ENCODE peak calls at places on chromosomes 6 and 20, in seven cellular contexts. Z is choroid plexus epithelial cell, E is astrocyte of the cerebellum, W is glutamatergic neuron, Q is transverse colon, V is epithelial cell of esophagus, L is neural progenitor cell. N is an unnamed sample.

GRCh38 chr6:68967549-68968300 is 332.6 kb downstream of the ADGRB3 start:
- DNase-seq in Z (peak), W (peak), L (peak), V (peak), Q (peak), E (peak), N (peak)

GRCh38 chr20:32979201-32979998 is 24.8 kb downstream of the SUN5 start:
- DNase-seq in E (no peak), Q (no peak), W (no peak), V (no peak), Z (no peak), L (no peak), N (no peak)

GRCh38 chr6:55898342-55898741 is 23.0 kb upstream of the BMP5 start:
- DNase-seq in V (peak), W (no peak), Q (no peak), L (no peak), E (no peak), Z (peak), N (no peak)

GRCh38 chr6:13203145-13203544 is 125.2 kb downstream of the TBC1D7 start:
- DNase-seq in Q (no peak), Z (no peak), W (no peak), L (no peak), E (no peak), V (no peak), N (no peak)

GRCh38 chr20:45983279-45983743 is 11.3 kb upstream of the ZNF335 start:
- DNase-seq in V (peak), E (no peak), L (no peak), Z (peak), W (no peak), Q (no peak), N (no peak)

GRCh38 chr20:57680934-57681914 is 28.6 kb downstream of the PMEPA1 start:
- DNase-seq in L (no peak), V (no peak), E (no peak), Q (peak), Z (no peak), W (no peak), N (no peak)

GRCh38 chr20:38195521-38195920 is 30.5 kb upstream of the TGM2 start:
- DNase-seq in L (no peak), W (no peak), Z (no peak), Q (no peak), V (no peak), E (no peak), N (no peak)

GRCh38 chr20:33753763-33754162 is 22.0 kb downstream of the ZNF341 start:
- DNase-seq in W (no peak), E (no peak), V (peak), L (no peak), Z (peak), Q (no peak), N (no peak)

GRCh38 chr6:76886900-76887299 is 576.4 kb downstream of the HTR1B start:
- DNase-seq in V (no peak), Z (no peak), E (no peak), L (no peak), Q (no peak), W (peak), N (no peak)

GRCh38 chr6:347951-348859 is 43.3 kb upstream of the IRF4 start:
- DNase-seq in L (no peak), Z (no peak), V (no peak), Q (no peak), E (no peak), W (no peak), N (no peak)

GRCh38 chr20:50032955-50033666 is 50.3 kb downstream of the SNAI1 start:
- DNase-seq in E (no peak), L (no peak), Z (no peak), W (no peak), Q (no peak), V (no peak), N (no peak)

GRCh38 chr6:55069132-55069781 is 105.1 kb upstream of the HCRTR2 start:
- DNase-seq in Z (peak), W (peak), L (peak), Q (peak), E (peak), V (peak), N (peak)

GRCh38 chr6:35642471-35643161 is 46.1 kb downstream of the FKBP5 start:
- DNase-seq in V (no peak), Z (no peak), Q (no peak), W (no peak), E (no peak), L (no peak), N (no peak)

GRCh38 chr6:160391419-160392116 is 43.4 kb downstream of the SLC22A3 start:
- DNase-seq in V (peak), Q (peak), L (no peak), W (no peak), Z (peak), E (no peak), N (no peak)

GRCh38 chr6:30769088-30769852 is 24.9 kb upstream of the IER3 start:
- DNase-seq in W (no peak), Z (peak), E (peak), V (peak), Q (peak), L (peak), N (peak)

GRCh38 chr6:165766457-165766856 is 103.4 kb upstream of the PDE10A start:
- DNase-seq in E (peak), W (no peak), Q (no peak), V (peak), Z (peak), L (no peak), N (no peak)

GRCh38 chr20:17925940-17926300 is 42.7 kb downstream of the SNX5 start:
- DNase-seq in L (no peak), Q (no peak), E (no peak), W (no peak), V (no peak), Z (no peak), N (no peak)

GRCh38 chr6:6686748-6687601 is 98.5 kb downstream of the LY86 start:
- DNase-seq in L (peak), E (no peak), Z (peak), W (peak), V (peak), Q (peak), N (peak)

GRCh38 chr6:71404145-71404966 is 115.7 kb downstream of the OGFRL1 start:
- DNase-seq in Z (peak), V (peak), L (no peak), E (peak), W (no peak), Q (no peak), N (no peak)

GRCh38 chr6:14743465-14744211 is 502.2 kb upstream of the JARID2 start:
- DNase-seq in W (no peak), L (no peak), E (peak), Z (peak), V (peak), Q (peak), N (no peak)

GRCh38 chr6:30136570-30137286 is 788 bp downstream of the TRIM40 start:
- DNase-seq in V (no peak), Q (no peak), W (no peak), Z (no peak), L (no peak), E (no peak), N (no peak)

GRCh38 chr6:22145294-22145693 is 151.5 kb downstream of the PRL start:
- DNase-seq in E (no peak), Q (no peak), Z (no peak), W (no peak), L (no peak), V (no peak), N (no peak)

GRCh38 chr6:46969206-46969605 is 47.5 kb upstream of the ADGRF5 start:
- DNase-seq in V (peak), E (no peak), W (no peak), L (no peak), Q (no peak), Z (no peak), N (no peak)

GRCh38 chr6:136051140-136051775 is 198.9 kb downstream of the MTFR2 start:
- DNase-seq in Z (peak), E (no peak), V (no peak), W (no peak), L (no peak), Q (no peak), N (no peak)

DNA sequence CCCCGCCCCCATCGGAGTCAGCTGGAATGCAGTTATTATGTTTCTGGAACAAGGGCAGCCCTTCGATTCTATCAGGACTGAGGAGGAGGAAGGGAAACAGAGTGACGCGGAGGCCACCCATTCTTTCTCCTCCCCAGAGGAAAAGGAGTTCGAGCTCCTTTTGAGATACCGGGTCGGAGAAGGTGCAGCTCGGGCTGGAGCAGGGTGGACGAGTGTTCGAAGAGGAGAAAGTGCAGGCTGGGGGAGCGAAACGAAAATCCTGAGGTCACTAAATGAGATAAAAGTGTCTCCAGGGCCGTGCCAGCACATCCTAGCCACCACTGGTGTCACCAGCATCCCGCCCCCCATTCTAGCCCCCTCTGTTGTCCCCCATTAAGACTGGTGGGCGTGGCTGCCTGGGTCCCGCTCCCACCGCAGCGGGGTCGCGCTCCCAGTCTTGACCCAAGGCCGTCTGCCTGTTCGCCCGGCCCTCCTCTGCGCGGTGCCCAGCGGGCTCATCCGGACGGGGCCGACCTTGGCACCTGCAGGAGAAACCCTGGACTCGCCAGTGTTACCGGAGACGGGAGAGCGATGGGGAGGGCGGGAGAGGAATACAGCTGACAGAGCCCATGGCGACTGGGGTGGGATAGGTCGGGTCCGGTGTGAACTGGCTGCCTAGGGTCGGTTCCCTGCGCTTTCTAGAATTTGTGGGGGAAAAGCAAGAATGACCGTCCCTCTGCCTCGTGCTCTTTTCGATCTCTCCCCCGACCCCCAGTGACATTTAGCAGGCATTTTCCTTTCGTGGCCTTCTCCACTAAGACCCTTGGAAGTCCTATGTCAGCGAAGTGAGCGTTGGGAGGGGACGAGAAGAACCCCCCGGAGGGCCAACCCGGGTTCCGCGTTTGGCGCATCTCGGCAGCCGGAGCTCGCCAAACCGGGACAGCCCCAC is 16.2 kb downstream of the FOXA2 start:
- DNase-seq in Z (no peak), V (no peak), E (no peak), Q (no peak), L (peak), W (no peak), N (no peak)
- TF ChIP-seq CTCF in Z (no peak), V (no peak), E (no peak), Q (no peak), L (no peak), W (no peak), N (no peak)

GRCh38 chr6:37538107-37538506 is 38.4 kb upstream of the CCDC167 start:
- DNase-seq in E (no peak), Q (no peak), W (no peak), Z (no peak), L (no peak), V (peak), N (no peak)
- TF ChIP-seq CTCF in E (peak), Q (no peak), W (no peak), Z (peak), L (peak), V (peak), N (peak)

GRCh38 chr20:36666181-36666740 is 20.3 kb upstream of the SLA2 start:
- DNase-seq in V (peak), W (no peak), Q (no peak), L (no peak), Z (peak), E (no peak), N (no peak)
- TF ChIP-seq CTCF in V (peak), W (no peak), Q (no peak), L (peak), Z (peak), E (peak), N (peak)

GRCh38 chr20:53957421-53958172 is 112.8 kb downstream of the BCAS1 start:
- DNase-seq in E (peak), V (no peak), Z (peak), Q (no peak), W (no peak), L (no peak), N (no peak)
- TF ChIP-seq CTCF in E (peak), V (peak), Z (peak), Q (no peak), W (no peak), L (no peak), N (peak)

GRCh38 chr20:4038676-4039075 is 23.3 kb upstream of the RNF24 start:
- DNase-seq in V (no peak), W (no peak), Z (no peak), E (no peak), Q (no peak), L (no peak), N (no peak)
- TF ChIP-seq CTCF in V (no peak), W (no peak), Z (no peak), E (no peak), Q (no peak), L (no peak), N (no peak)